ENCODE peak calls at places on chromosomes 12 and 14, in four cellular contexts. L is ureter, E is T-helper 2 cell, Q is astrocyte of the hippocampus. O is an unnamed sample.

GRCh38 chr12:98227162-98227561 is 288.2 kb upstream of the TMPO start:
- DNase-seq in L (no peak), E (no peak), Q (no peak), O (no peak)

GRCh38 chr14:20412422-20412821 is 879 bp downstream of the TEP1 start:
- DNase-seq in L (no peak), E (peak; percentile 34), Q (peak; percentile 16), O (no peak)

GRCh38 chr14:48748151-48748550 is 838.0 kb downstream of the RPS29 start:
- DNase-seq in L (no peak), E (no peak), Q (peak; percentile 31), O (no peak)

GRCh38 chr12:52231305-52232232 is 1.5 kb upstream of the KRT7 start:
- DNase-seq in L (peak; percentile 73), E (no peak), Q (no peak), O (no peak)

GRCh38 chr12:46292754-46293402 is 24.0 kb upstream of the SLC38A1 start:
- DNase-seq in L (no peak), E (no peak), Q (no peak), O (no peak)

GRCh38 chr12:7269273-7269672 is 34.6 kb upstream of the ACSM4 start:
- DNase-seq in L (no peak), E (no peak), Q (no peak), O (no peak)

GRCh38 chr14:35387209-35387608 is 17.3 kb downstream of the NFKBIA start:
- DNase-seq in L (no peak), E (no peak), Q (no peak), O (no peak)

GRCh38 chr14:74474376-74474775 is 18.7 kb downstream of the NPC2 start:
- DNase-seq in L (no peak), E (no peak), Q (no peak), O (no peak)

GRCh38 chr14:96904201-96904600 is 107.0 kb downstream of the VRK1 start:
- DNase-seq in L (no peak), E (no peak), Q (peak; percentile 79), O (no peak)

GRCh38 chr12:13241833-13242232 is 45.3 kb downstream of the EMP1 start:
- DNase-seq in L (no peak), E (no peak), Q (no peak), O (no peak)

GRCh38 chr12:52867636-52868035 is 18.8 kb upstream of the KRT78 start:
- DNase-seq in L (peak; percentile 93), E (no peak), Q (no peak), O (peak; percentile 2)

GRCh38 chr14:93994919-93995682 is 2.0 kb upstream of the CCDC197 start:
- DNase-seq in L (no peak), E (no peak), Q (peak; percentile 89), O (no peak)

GRCh38 chr12:124593176-124593575 is 25.8 kb upstream of the NCOR2 start:
- DNase-seq in L (no peak), E (no peak), Q (no peak), O (no peak)

O was measured in substantia nigra.